ENCODE peak calls at places on chromosomes 6 and 20, in four cellular contexts. H is nephron progenitor cell, G is endothelial cell, Z is GM20000. B is an unnamed sample.

GRCh38 chr20:45128066-45128465 is 3.8 kb upstream of the WFDC12 start:
- DNase-seq in H (no peak), G (no peak), Z (no peak), B (no peak)

GRCh38 chr6:90251295-90251992 is 45.2 kb downstream of the BACH2 start:
- DNase-seq in H (no peak), G (no peak), Z (peak), B (no peak)

GRCh38 chr6:152905551-152906299 is 77.1 kb downstream of the FBXO5 start:
- DNase-seq in H (no peak), G (no peak), Z (no peak), B (no peak)

GRCh38 chr6:70103798-70104197 is 199.1 kb downstream of the COL9A1 start:
- DNase-seq in H (no peak), G (no peak), Z (no peak), B (no peak)

GRCh38 chr6:22146581-22147468 is 150.0 kb downstream of the PRL start:
- DNase-seq in H (peak), G (peak), Z (no peak), B (peak)

GRCh38 chr6:108888052-108888451 is 39.8 kb downstream of the ARMC2 start:
- DNase-seq in H (no peak), G (no peak), Z (no peak), B (no peak)

GRCh38 chr6:142700676-142701185 is 244.2 kb downstream of the HIVEP2 start:
- DNase-seq in H (no peak), G (no peak), Z (no peak), B (peak)

GRCh38 chr20:58688414-58688813 is 4.2 kb upstream of the NPEPL1 start:
- DNase-seq in H (no peak), G (no peak), Z (no peak), B (no peak)

GRCh38 chr6:35299674-35300073 is 2.1 kb downstream of the DEF6 start:
- DNase-seq in H (no peak), G (no peak), Z (no peak), B (no peak)

GRCh38 chr20:15931897-15932296 is 641.4 kb downstream of the KIF16B start:
- DNase-seq in H (no peak), G (no peak), Z (no peak), B (no peak)

GRCh38 chr6:153001767-153002612 is 519 bp downstream of the MTRF1L start:
- DNase-seq in H (peak), G (no peak), Z (peak), B (peak)

GRCh38 chr20:48703107-48703506 is 124.7 kb downstream of the PREX1 start:
- DNase-seq in H (no peak), G (no peak), Z (no peak), B (no peak)

DNA sequence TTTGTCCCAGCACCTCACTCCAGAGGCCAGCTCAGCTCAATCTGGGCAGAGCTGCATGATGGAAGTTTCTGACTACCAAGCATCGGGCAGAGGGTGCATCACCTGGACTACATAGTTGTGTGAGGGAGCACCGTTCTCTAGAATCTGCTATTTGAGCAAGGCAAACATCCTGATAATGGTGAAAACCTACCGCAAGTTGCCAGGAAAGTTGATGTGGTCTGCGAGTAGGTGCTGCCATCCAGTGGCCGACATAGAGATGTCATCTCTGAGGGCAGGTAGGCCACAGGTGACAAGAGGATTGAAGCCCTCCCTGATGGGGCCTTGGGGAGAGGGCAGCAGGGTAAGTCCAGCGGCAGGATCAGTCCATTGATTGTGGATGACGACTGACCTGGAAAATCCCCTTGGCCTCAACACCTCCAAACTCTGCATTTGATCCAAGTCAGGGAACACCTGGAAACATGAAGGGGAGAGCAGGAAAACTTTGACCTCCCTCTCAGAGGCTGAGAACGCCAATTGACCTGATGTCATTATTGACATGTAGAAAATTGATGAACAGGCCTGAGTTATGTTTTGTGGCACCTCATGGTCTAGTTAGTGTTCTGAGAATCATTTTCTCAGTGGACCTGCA is 3.9 kb upstream of the LPA start:
- DNase-seq in H (peak), G (peak), Z (peak), B (no peak)
- TF ChIP-seq CTCF in H (peak), G (peak), Z (peak), B (no peak)

GRCh38 chr6:19501737-19502245 is 335.4 kb upstream of the ID4 start:
- DNase-seq in H (no peak), G (no peak), Z (no peak), B (no peak)
- TF ChIP-seq CTCF in H (no peak), G (peak), Z (no peak), B (no peak)

DNA sequence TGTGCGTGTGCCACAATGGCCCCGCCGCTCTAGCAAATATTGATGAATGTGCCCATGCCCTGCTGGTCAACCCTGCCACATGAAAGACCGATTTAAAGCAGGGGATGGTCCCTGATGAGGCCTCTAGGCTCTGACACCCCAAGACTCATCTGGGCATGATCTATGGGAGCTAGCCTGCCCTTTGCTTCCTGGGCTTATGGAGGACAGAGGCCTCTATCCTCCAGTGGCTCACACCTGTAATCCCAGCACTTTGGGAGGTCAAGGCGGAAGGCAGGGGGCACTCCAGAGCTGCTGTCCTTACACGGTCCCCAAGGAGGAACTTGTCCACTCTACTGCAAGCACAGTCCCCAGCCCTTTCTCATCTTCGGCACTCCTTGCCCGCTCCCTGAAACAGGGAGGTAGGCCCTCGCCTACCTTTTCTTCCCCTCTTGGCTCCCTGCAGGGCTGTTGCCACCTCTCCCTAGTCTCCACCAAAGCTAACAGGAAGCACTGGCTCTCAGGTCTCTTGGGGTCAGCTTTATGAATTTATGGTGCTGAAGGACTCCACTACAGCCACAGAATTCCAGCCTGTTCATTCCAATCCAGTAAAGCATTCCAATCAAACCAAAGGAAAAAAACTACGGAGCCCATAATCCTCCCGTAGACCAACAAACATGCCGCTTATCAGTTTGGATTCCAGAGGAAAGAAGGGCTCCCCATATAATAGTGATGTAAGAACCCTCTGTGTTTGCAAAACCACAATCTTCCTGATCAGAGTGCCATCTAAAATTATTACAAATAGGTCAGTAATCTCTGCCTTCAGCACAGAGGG is 48.7 kb upstream of the FOXQ1 start:
- DNase-seq in H (no peak), G (no peak), Z (no peak), B (peak)
- TF ChIP-seq CTCF in H (no peak), G (no peak), Z (no peak), B (no peak)

GRCh38 chr6:73134588-73134987 is 90.7 kb downstream of the KHDC1L start:
- DNase-seq in H (peak), G (peak), Z (no peak), B (peak)
- TF ChIP-seq CTCF in H (peak), G (peak), Z (peak), B (peak)

GRCh38 chr6:149236584-149236983 is 80.9 kb upstream of the TAB2 start:
- DNase-seq in H (no peak), G (no peak), Z (no peak), B (no peak)

GRCh38 chr6:149234051-149234962 is 83.2 kb upstream of the TAB2 start:
- DNase-seq in H (no peak), G (no peak), Z (no peak), B (no peak)

GRCh38 chr6:149235130-149235561 is 82.4 kb upstream of the TAB2 start:
- DNase-seq in H (no peak), G (no peak), Z (peak), B (peak)

GRCh38 chr6:149239573-149240209 is 77.8 kb upstream of the TAB2 start:
- DNase-seq in H (no peak), G (no peak), Z (no peak), B (no peak)

GRCh38 chr6:149237464-149237863 is 80.0 kb upstream of the TAB2 start:
- DNase-seq in H (no peak), G (no peak), Z (no peak), B (no peak)
- TF ChIP-seq CTCF in H (no peak), G (no peak), Z (no peak), B (no peak)

DNA sequence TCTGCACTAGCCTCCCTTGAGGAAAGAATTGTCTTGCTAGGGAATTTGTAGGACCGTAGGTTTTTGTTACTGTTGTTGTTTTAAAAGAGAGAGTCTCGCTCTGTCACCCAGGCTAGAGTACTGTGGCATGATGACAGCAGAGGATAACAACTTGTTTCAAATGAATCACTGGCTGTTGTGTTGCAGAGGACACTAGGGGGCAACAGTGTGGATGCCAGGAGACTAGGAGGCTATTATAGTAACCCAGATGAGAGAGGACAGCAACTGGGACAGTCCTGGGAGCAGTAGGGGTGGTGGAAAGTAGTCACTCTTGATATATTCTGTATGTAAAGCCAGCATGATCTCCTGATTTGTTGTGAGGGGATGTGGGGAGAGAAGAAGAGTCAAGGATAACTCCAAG is 41.8 kb upstream of the LAMA4 start:
- DNase-seq in H (peak), G (peak), Z (peak), B (peak)
- TF ChIP-seq CTCF in H (peak), G (no peak), Z (peak), B (peak)

GRCh38 chr20:62661647-62662046 is 19.3 kb downstream of the SLCO4A1 start:
- DNase-seq in H (no peak), G (no peak), Z (no peak), B (no peak)
- TF ChIP-seq CTCF in H (no peak), G (no peak), Z (no peak), B (no peak)

GRCh38 chr6:2765166-2765895 is at the start of gene WRNIP1:
- DNase-seq in H (peak), G (peak), Z (peak), B (peak)

GRCh38 chr6:2765896-2766766 is 938 bp downstream of the WRNIP1 start:
- DNase-seq in H (peak), G (peak), Z (peak), B (peak)

GRCh38 chr6:2767327-2767985 is 2.3 kb downstream of the WRNIP1 start:
- DNase-seq in H (no peak), G (no peak), Z (no peak), B (no peak)

GRCh38 chr6:2768125-2768524 is 2.9 kb downstream of the WRNIP1 start:
- DNase-seq in H (no peak), G (no peak), Z (no peak), B (no peak)

DNA sequence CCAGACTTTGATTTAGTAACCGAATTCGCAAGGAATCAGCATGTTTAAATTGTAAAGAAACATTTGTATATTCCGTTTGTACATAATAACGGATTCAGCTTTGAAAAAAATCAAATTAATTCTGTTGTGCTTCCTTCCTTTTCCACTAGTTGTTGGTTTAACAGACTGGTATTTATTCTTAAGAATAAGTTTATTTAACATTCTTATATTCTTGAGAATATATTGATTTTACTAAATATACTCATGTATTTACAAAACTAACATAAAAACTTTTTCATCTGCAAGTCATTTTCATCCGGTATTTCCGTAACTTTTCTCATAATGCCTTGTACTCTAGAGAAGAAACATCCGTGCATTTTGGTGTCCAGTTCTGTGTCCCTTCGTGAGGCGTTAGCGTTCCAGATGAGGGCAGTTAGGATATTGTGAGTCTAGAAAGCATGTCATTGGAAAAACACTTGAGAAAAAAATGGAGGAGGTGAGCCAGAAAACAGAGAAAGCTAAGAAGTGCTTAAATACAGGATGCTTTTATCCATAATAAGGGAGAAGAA is 1.6 kb downstream of the WRNIP1 start:
- DNase-seq in H (no peak), G (no peak), Z (no peak), B (peak)
- TF ChIP-seq CTCF in H (no peak), G (no peak), Z (no peak), B (peak)